ENCODE peak calls at places on chromosomes 12 and 14, in eight cellular contexts. O is ovary; G is brain microvascular endothelial cell; B is CD4-positive, alpha-beta memory T cell; H is tibial artery; X is GM06990; D is H7; A is left ventricle myocardium inferior. U is an unnamed sample. For H3K27me3, the result is how much of the 10 kb centered on the place peaks cover.

GRCh38 chr12:38880288-38880687 is 25.1 kb downstream of the CPNE8 start:
- DNase-seq in O (no peak), G (no peak), B (no peak), H (no peak), X (no peak), D (no peak), A (no peak), U (no peak)

GRCh38 chr14:53048631-53049030 is 97.8 kb upstream of the FERMT2 start:
- DNase-seq in O (no peak), G (no peak), B (no peak), H (no peak), X (no peak), D (no peak), A (no peak), U (no peak)

GRCh38 chr14:102472815-102473158 is 36.8 kb downstream of the ANKRD9 start:
- DNase-seq in O (no peak), G (no peak), B (no peak), H (no peak), X (no peak), D (no peak), A (no peak), U (peak)

GRCh38 chr12:53443955-53444354 is 2.4 kb downstream of the PRR13 start:
- DNase-seq in O (no peak), G (no peak), B (no peak), H (no peak), X (no peak), D (no peak), A (no peak), U (no peak)

GRCh38 chr14:64702493-64703392 is 1.5 kb upstream of the PLEKHG3 start:
- DNase-seq in O (no peak), G (no peak), B (peak), H (peak), X (no peak), D (peak), A (no peak), U (peak)

GRCh38 chr12:126389215-126389841 is 1324.1 kb downstream of the AACS start:
- DNase-seq in O (no peak), G (no peak), B (no peak), H (no peak), X (no peak), D (no peak), A (no peak), U (no peak)

GRCh38 chr12:6953417-6954315 is 2.5 kb downstream of the PTPN6 start:
- DNase-seq in O (no peak), G (no peak), B (peak), H (no peak), X (peak), D (peak), A (peak), U (peak)

GRCh38 chr12:4267904-4268548 is 5.5 kb upstream of the CCND2 start:
- DNase-seq in O (no peak), G (no peak), B (no peak), H (no peak), X (no peak), D (no peak), A (no peak), U (no peak)

GRCh38 chr12:111607239-111607638 is 8.1 kb upstream of the ATXN2 start:
- DNase-seq in O (no peak), G (no peak), B (no peak), H (no peak), X (no peak), D (peak), A (no peak), U (no peak)

GRCh38 chr12:6080149-6081045 is 44.1 kb downstream of the VWF start:
- DNase-seq in O (no peak), G (no peak), B (no peak), H (peak), X (no peak), D (peak), A (no peak), U (no peak)

GRCh38 chr14:46686652-46687051 is 35.1 kb upstream of the RPL10L start:
- DNase-seq in O (no peak), G (no peak), B (no peak), H (no peak), X (no peak), D (no peak), A (no peak), U (no peak)

GRCh38 chr14:61065671-61066070 is 84.6 kb downstream of the SLC38A6 start:
- DNase-seq in O (no peak), G (no peak), B (no peak), H (no peak), X (no peak), D (no peak), A (no peak), U (no peak)

GRCh38 chr14:105091335-105092123 is 26.3 kb upstream of the GPR132 start:
- DNase-seq in O (peak), G (no peak), B (no peak), H (peak), X (no peak), D (no peak), A (peak), U (peak)

GRCh38 chr12:27462851-27463250 is 16.3 kb downstream of the SMCO2 start:
- DNase-seq in O (peak), G (no peak), B (no peak), H (no peak), X (no peak), D (no peak), A (peak), U (no peak)

GRCh38 chr14:80764496-80764895 is 177.0 kb downstream of the CEP128 start:
- DNase-seq in O (no peak), G (no peak), B (no peak), H (no peak), X (no peak), D (no peak), A (no peak), U (no peak)

GRCh38 chr12:9404469-9405260 is 196.5 kb upstream of the PZP start:
- DNase-seq in O (no peak), G (no peak), B (no peak), H (no peak), X (no peak), D (peak), A (no peak), U (no peak)

GRCh38 chr14:38065101-38065762 is 142.5 kb upstream of the SSTR1 start:
- DNase-seq in O (no peak), G (no peak), B (peak), H (no peak), X (no peak), D (no peak), A (no peak), U (no peak)

GRCh38 chr12:15620726-15621125 is 168.5 kb downstream of the EPS8 start:
- DNase-seq in O (no peak), G (no peak), B (no peak), H (no peak), X (no peak), D (no peak), A (no peak), U (no peak)

GRCh38 chr12:113299619-113300237 is 35.2 kb downstream of the SLC8B1 start:
- DNase-seq in O (peak), G (peak), B (no peak), H (peak), X (no peak), D (peak), A (peak), U (no peak)

GRCh38 chr14:89185919-89186849 is 230.8 kb downstream of the FOXN3 start:
- DNase-seq in O (no peak), G (peak), B (no peak), H (no peak), X (no peak), D (peak), A (no peak), U (no peak)

GRCh38 chr14:95287176-95287754 is 32.4 kb downstream of the CLMN start:
- DNase-seq in O (no peak), G (no peak), B (no peak), H (peak), X (no peak), D (no peak), A (no peak), U (no peak)

GRCh38 chr12:31405021-31405420 is 79.1 kb upstream of the SINHCAF start:
- DNase-seq in O (no peak), G (no peak), B (no peak), H (no peak), X (no peak), D (no peak), A (no peak), U (no peak)

GRCh38 chr14:62077676-62078261 is 315.5 kb downstream of the SNAPC1 start:
- DNase-seq in O (no peak), G (no peak), B (peak), H (no peak), X (no peak), D (no peak), A (no peak), U (no peak)

GRCh38 chr14:52117433-52117832 is 48.6 kb upstream of the NID2 start:
- DNase-seq in O (no peak), G (peak), B (no peak), H (no peak), X (no peak), D (no peak), A (peak), U (no peak)

GRCh38 chr12:113006641-113007040 is 28.3 kb downstream of the OAS2 start:
- DNase-seq in O (no peak), G (no peak), B (no peak), H (no peak), X (no peak), D (no peak), A (no peak), U (no peak)

GRCh38 chr14:63204407-63205280 is at the start of gene RHOJ:
- DNase-seq in O (peak), G (peak), B (no peak), H (no peak), X (no peak), D (no peak), A (peak), U (no peak)

GRCh38 chr12:132078190-132078589 is 65.9 kb downstream of the DDX51 start:
- DNase-seq in O (peak), G (peak), B (no peak), H (no peak), X (no peak), D (no peak), A (no peak), U (no peak)

GRCh38 chr14:80787876-80788275 is 153.7 kb downstream of the CEP128 start:
- DNase-seq in O (no peak), G (no peak), B (no peak), H (no peak), X (no peak), D (no peak), A (no peak), U (no peak)

DNA sequence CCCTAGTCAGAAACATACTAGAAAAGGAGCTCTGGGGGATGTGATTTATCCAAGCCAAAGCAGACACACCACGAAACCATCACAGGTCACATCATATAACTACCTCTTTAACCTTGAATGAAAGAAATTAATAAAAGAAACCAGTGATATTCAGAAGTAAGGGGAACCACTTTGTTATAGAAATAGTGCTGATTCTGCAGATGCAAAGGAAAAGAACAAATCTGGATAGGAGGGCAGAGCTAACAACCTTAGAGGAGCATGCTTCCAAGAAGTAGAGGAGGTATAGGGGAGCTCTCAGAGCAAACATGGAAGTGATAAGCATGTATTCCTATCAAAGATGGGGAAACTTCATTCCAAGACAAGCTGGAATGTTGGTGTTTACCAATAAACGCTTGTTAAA is 117.0 kb upstream of the MDM1 start:
- DNase-seq in O (no peak), G (no peak), B (no peak), H (no peak), X (no peak), D (no peak), A (no peak), U (no peak)
- H3K27me3 ChIP-seq in O (under half), G (under half), B (under half), H (under half), X (under half), D (under half), A (under half), U (under half)

GRCh38 chr12:54562720-54563356 is 13.4 kb downstream of the PDE1B start:
- DNase-seq in O (no peak), G (no peak), B (no peak), H (no peak), X (no peak), D (no peak), A (no peak), U (no peak)
- H3K4me3 ChIP-seq in O (no peak), G (no peak), B (no peak), H (no peak), X (no peak), D (no peak), A (peak), U (no peak)

GRCh38 chr14:50822501-50823042 is 8.4 kb downstream of the NIN start:
- DNase-seq in O (no peak), G (no peak), B (no peak), H (no peak), X (peak), D (no peak), A (no peak), U (no peak)

GRCh38 chr14:50823051-50823762 is 7.8 kb downstream of the NIN start:
- DNase-seq in O (no peak), G (peak), B (no peak), H (no peak), X (no peak), D (no peak), A (peak), U (peak)

GRCh38 chr14:50825307-50825706 is 5.7 kb downstream of the NIN start:
- DNase-seq in O (no peak), G (no peak), B (no peak), H (no peak), X (no peak), D (no peak), A (no peak), U (no peak)

GRCh38 chr14:50821471-50822464 is 9.2 kb downstream of the NIN start:
- DNase-seq in O (no peak), G (no peak), B (peak), H (no peak), X (peak), D (no peak), A (peak), U (no peak)

DNA sequence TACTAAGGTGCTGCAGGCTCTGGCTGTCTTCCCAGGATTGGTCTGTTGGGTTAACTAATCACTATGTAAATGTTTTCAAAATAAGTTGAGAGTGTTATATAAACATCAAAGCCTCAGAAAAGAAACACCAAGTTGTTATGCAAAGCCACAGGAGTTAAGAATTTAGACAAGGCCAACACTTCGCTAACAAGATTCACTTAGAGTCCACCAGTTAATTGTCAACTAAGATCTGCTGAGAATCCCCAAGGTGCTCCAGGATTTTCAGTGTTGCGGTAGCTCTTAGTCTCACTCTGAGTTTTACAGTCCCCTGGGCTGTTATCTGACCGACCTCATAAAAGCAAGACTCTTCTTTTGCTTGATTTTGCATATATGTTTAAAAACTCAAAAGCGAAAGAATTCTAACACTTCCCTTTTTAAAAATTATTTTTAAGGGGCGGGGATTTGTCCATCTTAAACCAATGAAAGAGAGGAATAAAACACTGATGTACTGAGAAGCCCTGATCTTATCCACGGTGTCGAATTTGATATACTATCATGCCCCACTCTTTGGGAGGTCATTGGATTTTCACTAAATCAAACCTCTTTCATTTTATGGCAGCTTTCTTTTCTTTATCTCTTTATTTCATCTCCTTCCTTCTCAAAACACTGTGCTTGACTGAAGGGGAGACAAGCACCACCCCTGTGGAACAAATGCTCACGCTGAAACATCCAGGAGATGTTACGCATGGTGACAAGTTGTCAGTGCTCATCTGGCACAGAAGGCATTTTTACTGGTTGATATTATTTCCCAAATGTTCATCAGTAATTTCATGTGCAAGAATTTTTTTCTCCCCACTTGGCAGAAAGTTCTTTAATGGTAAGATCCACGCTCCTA is 7.0 kb downstream of the NIN start:
- DNase-seq in O (no peak), G (no peak), B (no peak), H (no peak), X (peak), D (no peak), A (no peak), U (peak)
- H3K27me3 ChIP-seq in O (under half), G (under half), B (under half), H (under half), X (under half), D (half or more), A (under half), U (under half)

DNA sequence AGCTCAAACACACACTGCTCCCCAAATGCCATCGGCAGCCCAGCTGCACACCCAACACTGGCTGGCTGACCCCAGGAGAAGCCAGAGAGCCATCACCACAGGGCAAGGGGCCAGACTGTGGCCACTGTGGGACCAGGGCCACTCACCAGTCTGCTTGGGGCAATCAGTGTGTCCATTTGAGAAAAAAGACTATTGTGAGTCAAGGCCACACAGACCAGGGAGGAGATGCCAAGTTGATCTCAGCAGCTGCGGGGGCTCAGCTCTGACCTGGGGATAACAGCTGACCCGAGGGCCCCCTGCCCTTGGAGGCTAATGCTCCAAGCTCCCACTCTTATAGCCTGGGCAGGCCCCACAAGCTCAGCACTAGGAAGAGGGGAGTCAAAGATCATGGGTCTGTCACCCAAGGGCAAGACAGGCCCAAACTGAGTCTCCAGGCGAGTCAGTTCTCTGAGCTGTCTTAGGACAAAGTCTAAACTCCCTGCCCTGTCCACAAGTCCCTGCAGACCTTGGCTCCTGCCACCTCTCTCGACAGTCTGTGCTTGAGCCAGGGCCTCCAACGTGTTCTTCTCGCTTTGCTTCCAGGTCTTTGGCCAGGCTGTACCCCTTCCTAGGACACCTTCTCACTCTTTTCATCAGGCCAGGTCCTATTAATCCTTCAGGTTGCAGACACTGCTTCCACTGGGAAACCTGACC is 30.1 kb upstream of the PNMA1 start:
- DNase-seq in O (no peak), G (no peak), B (no peak), H (no peak), X (no peak), D (no peak), A (no peak), U (no peak)
- H3K4me3 ChIP-seq in O (no peak), G (no peak), B (peak), H (no peak), X (no peak), D (no peak), A (peak), U (no peak)

GRCh38 chr14:100898935-100899840 is 4.3 kb downstream of the RTL1 start:
- DNase-seq in O (peak), G (no peak), B (no peak), H (peak), X (no peak), D (peak), A (peak), U (peak)
- H3K27me3 ChIP-seq in O (under half), G (under half), B (under half), H (half or more), X (under half), D (under half), A (half or more), U (under half)

U was measured in pancreas.